ENCODE peak calls at places on chromosomes 2 and 18, in nine cellular contexts. T is PC-3, Q is IMR-90, B is fibroblast of lung, S is OCI-LY7, Y is hepatocyte, R is mammary epithelial cell, K is astrocyte, I is GM23248. G is an unnamed sample.

GRCh38 chr2:235688511-235689426 is 194.9 kb downstream of the AGAP1 start:
- DNase-seq in T (no peak), Q (no peak), B (no peak), S (no peak), Y (no peak), R (no peak), K (no peak), I (no peak), G (no peak)

GRCh38 chr18:59144483-59144882 is 4.8 kb downstream of the SEC11C start:
- DNase-seq in T (no peak), Q (no peak), B (no peak), S (no peak), Y (no peak), R (no peak), K (no peak), I (no peak), G (no peak)

GRCh38 chr2:108548221-108549003 is 14.1 kb downstream of the LIMS1 start:
- DNase-seq in T (no peak), Q (peak; percentile 82), B (peak; percentile 85), S (no peak), Y (no peak), R (no peak), K (peak; percentile 87), I (no peak), G (no peak)

GRCh38 chr18:50507120-50507590 is 52.7 kb upstream of the MAPK4 start:
- DNase-seq in T (peak; percentile 29), Q (no peak), B (peak; percentile 1), S (peak; percentile 3), Y (peak; percentile 78), R (peak; percentile 13), K (no peak), I (peak; percentile 32), G (no peak)

GRCh38 chr2:119803101-119803500 is 43.4 kb downstream of the PTPN4 start:
- DNase-seq in T (no peak), Q (no peak), B (no peak), S (no peak), Y (no peak), R (no peak), K (no peak), I (no peak), G (no peak)

GRCh38 chr18:34121157-34121807 is 103.4 kb downstream of the NOL4 start:
- DNase-seq in T (peak; percentile 70), Q (no peak), B (peak; percentile 76), S (no peak), Y (peak; percentile 28), R (peak; percentile 80), K (peak; percentile 70), I (peak; percentile 23), G (no peak)

GRCh38 chr2:132593171-132593570 is 76.8 kb downstream of the LYPD1 start:
- DNase-seq in T (no peak), Q (peak; percentile 15), B (peak; percentile 72), S (no peak), Y (peak; percentile 28), R (peak; percentile 31), K (peak; percentile 65), I (no peak), G (no peak)

GRCh38 chr2:84991404-84992151 is 20.6 kb downstream of the KCMF1 start:
- DNase-seq in T (peak; percentile 80), Q (peak; percentile 97), B (peak; percentile 83), S (no peak), Y (no peak), R (peak; percentile 84), K (peak; percentile 78), I (peak; percentile 95), G (peak; percentile 66)

GRCh38 chr2:183024701-183025100 is 13.6 kb downstream of the NCKAP1 start:
- DNase-seq in T (no peak), Q (peak; percentile 35), B (no peak), S (no peak), Y (no peak), R (no peak), K (no peak), I (peak; percentile 42), G (no peak)

GRCh38 chr2:70111752-70112591 is 24.7 kb downstream of the PCBP1 start:
- DNase-seq in T (no peak), Q (peak; percentile 71), B (peak; percentile 78), S (no peak), Y (peak; percentile 52), R (no peak), K (peak; percentile 72), I (peak; percentile 74), G (no peak)

GRCh38 chr2:3320910-3321605 is 56.6 kb downstream of the EIPR1 start:
- DNase-seq in T (no peak), Q (no peak), B (peak; percentile 32), S (no peak), Y (no peak), R (no peak), K (peak; percentile 16), I (no peak), G (no peak)

GRCh38 chr2:109173311-109174171 is 44.5 kb downstream of the SH3RF3 start:
- DNase-seq in T (no peak), Q (peak; percentile 87), B (peak; percentile 94), S (no peak), Y (peak; percentile 48), R (no peak), K (peak; percentile 93), I (peak; percentile 93), G (no peak)

GRCh38 chr2:96146881-96147592 is 1.8 kb upstream of the DUSP2 start:
- DNase-seq in T (no peak), Q (no peak), B (peak; percentile 77), S (no peak), Y (no peak), R (peak; percentile 25), K (peak; percentile 70), I (peak; percentile 45), G (no peak)

GRCh38 chr2:73156539-73157124 is 43.9 kb upstream of the RAB11FIP5 start:
- DNase-seq in T (peak; percentile 44), Q (peak; percentile 62), B (peak; percentile 61), S (no peak), Y (peak; percentile 83), R (peak; percentile 24), K (peak; percentile 36), I (peak; percentile 84), G (no peak)

GRCh38 chr2:225270861-225271260 is 128.6 kb upstream of the NYAP2 start:
- DNase-seq in T (peak; percentile 83), Q (peak; percentile 53), B (peak; percentile 71), S (peak; percentile 92), Y (peak; percentile 74), R (peak; percentile 74), K (peak; percentile 58), I (peak; percentile 67), G (peak; percentile 19)

DNA sequence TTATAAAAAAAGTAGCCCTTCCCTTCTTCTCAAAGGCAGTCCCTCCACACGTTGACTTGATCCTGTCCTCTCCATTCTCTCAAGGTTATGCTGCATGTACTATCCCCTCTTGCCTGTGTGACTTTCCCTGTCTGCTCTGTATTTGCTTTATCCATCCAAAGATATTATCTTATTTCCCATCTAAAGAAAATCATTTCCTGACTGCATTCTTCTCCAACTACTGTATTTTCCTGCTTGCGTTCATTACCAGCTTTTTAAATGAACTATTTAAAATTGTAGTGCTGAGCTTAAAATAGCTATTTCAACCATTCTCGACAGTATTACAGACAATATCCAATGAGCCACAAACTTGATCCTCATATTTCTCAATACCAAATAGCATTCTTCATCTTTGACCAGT is 716.0 kb upstream of the REG3G start:
- DNase-seq in T (no peak), Q (no peak), B (no peak), S (no peak), Y (no peak), R (no peak), K (no peak), I (no peak), G (no peak)
- H2AFZ ChIP-seq in T (no peak overlapping the region), Q (no peak overlapping the region), B (no peak overlapping the region), S (no peak overlapping the region), Y (no peak overlapping the region), R (no peak overlapping the region), K (no peak overlapping the region), I (no peak overlapping the region), G (no peak overlapping the region)

DNA sequence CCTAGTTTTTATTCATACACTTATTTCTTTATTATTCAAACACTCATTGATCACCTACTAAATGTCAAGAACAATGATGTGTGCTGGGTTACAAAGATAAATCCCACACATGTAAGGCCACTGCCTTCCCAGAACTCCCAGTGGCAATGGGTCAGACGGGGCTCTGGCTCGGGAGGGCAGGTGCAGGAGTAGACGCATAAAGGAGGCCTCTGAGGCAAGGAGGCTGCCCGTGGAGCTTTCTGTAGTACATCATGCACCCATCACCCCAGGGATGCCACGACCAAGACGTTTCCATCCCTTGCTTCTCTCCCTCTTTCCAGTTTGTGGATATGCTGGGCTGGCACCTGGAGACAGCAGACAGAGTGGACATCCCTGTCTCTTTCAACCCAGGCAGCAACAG is 153.2 kb upstream of the TTC39C start:
- DNase-seq in T (no peak), Q (no peak), B (no peak), S (no peak), Y (no peak), R (no peak), K (no peak), I (no peak), G (no peak)
- H3K4me2 ChIP-seq in T (peak overlapping the region; percentile 44), Q (no peak overlapping the region), B (no peak overlapping the region), S (peak overlapping the region; percentile 34), Y (no peak overlapping the region), R (peak overlapping the region; percentile 42), K (peak overlapping the region; percentile 63), I (no peak overlapping the region), G (peak overlapping the region; percentile 58)

DNA sequence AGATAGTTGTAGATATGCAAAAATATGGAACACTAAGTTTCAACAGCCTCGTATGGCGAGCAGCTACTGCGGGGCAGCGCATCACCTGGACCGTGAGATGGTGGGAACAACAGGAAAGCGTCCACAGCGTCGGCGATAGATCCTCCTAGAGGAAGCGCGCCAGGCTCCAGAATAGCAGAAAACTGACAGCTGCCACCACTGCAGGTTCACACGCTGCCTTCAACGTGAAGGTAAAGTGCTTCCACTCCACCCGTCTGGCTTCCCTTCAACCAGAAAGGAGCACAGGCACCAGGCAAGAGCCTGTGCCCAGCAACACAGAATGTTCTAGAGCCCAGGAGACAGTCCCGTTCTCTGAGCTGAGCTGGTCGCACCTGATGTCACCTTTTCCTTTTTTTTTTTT is 20.0 kb downstream of the FBXO48 start:
- DNase-seq in T (no peak), Q (no peak), B (no peak), S (no peak), Y (no peak), R (no peak), K (no peak), I (no peak), G (no peak)
- H2AFZ ChIP-seq in T (no peak overlapping the region), Q (no peak overlapping the region), B (no peak overlapping the region), S (no peak overlapping the region), Y (no peak overlapping the region), R (no peak overlapping the region), K (no peak overlapping the region), I (no peak overlapping the region), G (no peak overlapping the region)

GRCh38 chr2:195212586-195212985 is 444.4 kb upstream of the SLC39A10 start:
- DNase-seq in T (no peak), Q (no peak), B (no peak), S (no peak), Y (no peak), R (no peak), K (no peak), I (no peak), G (no peak)
- H3K4me2 ChIP-seq in T (no peak overlapping the region), Q (no peak overlapping the region), B (no peak overlapping the region), S (no peak overlapping the region), Y (no peak overlapping the region), R (no peak overlapping the region), K (no peak overlapping the region), I (no peak overlapping the region), G (no peak overlapping the region)

GRCh38 chr18:32868424-32868823 is 95.6 kb upstream of the KLHL14 start:
- DNase-seq in T (no peak), Q (no peak), B (no peak), S (peak; percentile 37), Y (no peak), R (no peak), K (no peak), I (no peak), G (no peak)

GRCh38 chr18:32870611-32871010 is 97.8 kb upstream of the KLHL14 start:
- DNase-seq in T (no peak), Q (no peak), B (no peak), S (no peak), Y (no peak), R (no peak), K (no peak), I (no peak), G (no peak)

GRCh38 chr18:32867330-32867729 is 94.5 kb upstream of the KLHL14 start:
- DNase-seq in T (no peak), Q (no peak), B (no peak), S (no peak), Y (no peak), R (no peak), K (no peak), I (no peak), G (no peak)
- H2AFZ ChIP-seq in T (no peak overlapping the region), Q (no peak overlapping the region), B (no peak overlapping the region), S (peak overlapping the region; percentile 89), Y (no peak overlapping the region), R (no peak overlapping the region), K (no peak overlapping the region), I (no peak overlapping the region), G (no peak overlapping the region)